ENCODE peak calls at places on chromosomes 7 and 10, in ten cellular contexts. One of them, this sample, is unnamed.
A peak's percentile ranks its signal among the peaks of the same experiment; 100 is the strongest.

GRCh38 chr7:46908770-46909169 is 673.1 kb downstream of the TNS3 start:
- DNase-seq in stomach: no peak
- DNase-seq in esophagus muscularis mucosa: no peak
- DNase-seq in GM12878: no peak
- DNase-seq in H1: no peak
- DNase-seq in HepG2: no peak
- DNase-seq in upper lobe of left lung: no peak
- DNase-seq in SK-N-SH: no peak
- DNase-seq in transverse colon: no peak
- DNase-seq in suprapubic skin: no peak
- DNase-seq in this sample: no peak

GRCh38 chr10:79384773-79385391 is 37.6 kb downstream of the PPIF start:
- DNase-seq in SK-N-SH: peak; percentile 18
- DNase-seq in stomach: no peak
- DNase-seq in GM12878: no peak
- DNase-seq in H1: no peak
- DNase-seq in transverse colon: no peak
- DNase-seq in upper lobe of left lung: no peak
- DNase-seq in esophagus muscularis mucosa: peak; percentile 68
- DNase-seq in suprapubic skin: no peak
- DNase-seq in HepG2: no peak
- DNase-seq in this sample: peak; percentile 57

GRCh38 chr7:157807510-157807909 is 470.7 kb downstream of the DNAJB6 start:
- DNase-seq in suprapubic skin: no peak
- DNase-seq in stomach: no peak
- DNase-seq in H1: peak; percentile 17
- DNase-seq in SK-N-SH: no peak
- DNase-seq in esophagus muscularis mucosa: no peak
- DNase-seq in HepG2: no peak
- DNase-seq in transverse colon: no peak
- DNase-seq in upper lobe of left lung: no peak
- DNase-seq in GM12878: no peak
- DNase-seq in this sample: no peak

GRCh38 chr7:157520249-157520648 is 183.4 kb downstream of the DNAJB6 start:
- DNase-seq in suprapubic skin: no peak
- DNase-seq in upper lobe of left lung: no peak
- DNase-seq in SK-N-SH: no peak
- DNase-seq in stomach: no peak
- DNase-seq in HepG2: no peak
- DNase-seq in GM12878: peak; percentile 23
- DNase-seq in transverse colon: no peak
- DNase-seq in esophagus muscularis mucosa: no peak
- DNase-seq in H1: no peak
- DNase-seq in this sample: peak; percentile 30

GRCh38 chr10:124721295-124722052 is 22.7 kb downstream of the FAM53B start:
- DNase-seq in stomach: no peak
- DNase-seq in suprapubic skin: peak; percentile 73
- DNase-seq in HepG2: no peak
- DNase-seq in esophagus muscularis mucosa: no peak
- DNase-seq in H1: no peak
- DNase-seq in transverse colon: peak; percentile 55
- DNase-seq in upper lobe of left lung: no peak
- DNase-seq in GM12878: no peak
- DNase-seq in SK-N-SH: no peak
- DNase-seq in this sample: peak; percentile 90

GRCh38 chr10:96118604-96119450 is 11.3 kb upstream of the ZNF518A start:
- DNase-seq in HepG2: peak; percentile 24
- DNase-seq in upper lobe of left lung: no peak
- DNase-seq in transverse colon: peak; percentile 33
- DNase-seq in H1: no peak
- DNase-seq in stomach: no peak
- DNase-seq in suprapubic skin: no peak
- DNase-seq in SK-N-SH: no peak
- DNase-seq in GM12878: no peak
- DNase-seq in esophagus muscularis mucosa: no peak
- DNase-seq in this sample: no peak

GRCh38 chr7:133255461-133255860 is 2.6 kb downstream of the EXOC4 start:
- DNase-seq in transverse colon: no peak
- DNase-seq in HepG2: no peak
- DNase-seq in SK-N-SH: no peak
- DNase-seq in GM12878: no peak
- DNase-seq in suprapubic skin: no peak
- DNase-seq in stomach: no peak
- DNase-seq in H1: no peak
- DNase-seq in upper lobe of left lung: no peak
- DNase-seq in esophagus muscularis mucosa: no peak
- DNase-seq in this sample: no peak

GRCh38 chr7:101236292-101236691 is 1.3 kb downstream of the CLDN15 start:
- DNase-seq in stomach: no peak
- DNase-seq in GM12878: no peak
- DNase-seq in esophagus muscularis mucosa: no peak
- DNase-seq in HepG2: no peak
- DNase-seq in H1: no peak
- DNase-seq in transverse colon: no peak
- DNase-seq in SK-N-SH: peak; percentile 17
- DNase-seq in suprapubic skin: no peak
- DNase-seq in upper lobe of left lung: peak; percentile 59
- DNase-seq in this sample: no peak

GRCh38 chr10:23368816-23369640 is 24.4 kb upstream of the C10orf67 start:
- DNase-seq in esophagus muscularis mucosa: no peak
- DNase-seq in upper lobe of left lung: no peak
- DNase-seq in H1: no peak
- DNase-seq in transverse colon: no peak
- DNase-seq in GM12878: peak; percentile 68
- DNase-seq in SK-N-SH: no peak
- DNase-seq in suprapubic skin: no peak
- DNase-seq in stomach: no peak
- DNase-seq in HepG2: no peak
- DNase-seq in this sample: no peak

GRCh38 chr7:21300692-21301091 is 127.2 kb upstream of the SP4 start:
- DNase-seq in GM12878: no peak
- DNase-seq in suprapubic skin: no peak
- DNase-seq in HepG2: peak; percentile 6
- DNase-seq in transverse colon: no peak
- DNase-seq in SK-N-SH: peak; percentile 32
- DNase-seq in H1: no peak
- DNase-seq in upper lobe of left lung: no peak
- DNase-seq in stomach: no peak
- DNase-seq in esophagus muscularis mucosa: no peak
- DNase-seq in this sample: no peak

GRCh38 chr10:80600251-80600650 is 62.5 kb downstream of the SH2D4B start:
- DNase-seq in transverse colon: no peak
- DNase-seq in upper lobe of left lung: no peak
- DNase-seq in GM12878: no peak
- DNase-seq in suprapubic skin: no peak
- DNase-seq in H1: no peak
- DNase-seq in HepG2: no peak
- DNase-seq in esophagus muscularis mucosa: no peak
- DNase-seq in stomach: no peak
- DNase-seq in SK-N-SH: no peak
- DNase-seq in this sample: peak; percentile 37

GRCh38 chr10:80598084-80598798 is 60.5 kb downstream of the SH2D4B start:
- DNase-seq in upper lobe of left lung: no peak
- DNase-seq in H1: no peak
- DNase-seq in esophagus muscularis mucosa: no peak
- DNase-seq in suprapubic skin: no peak
- DNase-seq in GM12878: peak; percentile 66
- DNase-seq in transverse colon: no peak
- DNase-seq in HepG2: no peak
- DNase-seq in stomach: no peak
- DNase-seq in SK-N-SH: no peak
- DNase-seq in this sample: peak; percentile 1

GRCh38 chr10:80599424-80599847 is 61.7 kb downstream of the SH2D4B start:
- DNase-seq in HepG2: peak; percentile 20
- DNase-seq in H1: peak; percentile 68
- DNase-seq in transverse colon: peak; percentile 30
- DNase-seq in stomach: no peak
- DNase-seq in suprapubic skin: no peak
- DNase-seq in esophagus muscularis mucosa: no peak
- DNase-seq in GM12878: peak; percentile 57
- DNase-seq in SK-N-SH: peak; percentile 58
- DNase-seq in upper lobe of left lung: no peak
- DNase-seq in this sample: peak; percentile 48

GRCh38 chr10:80596391-80597257 is 58.9 kb downstream of the SH2D4B start:
- DNase-seq in H1: no peak
- DNase-seq in suprapubic skin: no peak
- DNase-seq in GM12878: no peak
- DNase-seq in esophagus muscularis mucosa: no peak
- DNase-seq in SK-N-SH: peak; percentile 58
- DNase-seq in stomach: peak; percentile 29
- DNase-seq in upper lobe of left lung: no peak
- DNase-seq in HepG2: peak; percentile 42
- DNase-seq in transverse colon: peak; percentile 23
- DNase-seq in this sample: peak; percentile 55

DNA sequence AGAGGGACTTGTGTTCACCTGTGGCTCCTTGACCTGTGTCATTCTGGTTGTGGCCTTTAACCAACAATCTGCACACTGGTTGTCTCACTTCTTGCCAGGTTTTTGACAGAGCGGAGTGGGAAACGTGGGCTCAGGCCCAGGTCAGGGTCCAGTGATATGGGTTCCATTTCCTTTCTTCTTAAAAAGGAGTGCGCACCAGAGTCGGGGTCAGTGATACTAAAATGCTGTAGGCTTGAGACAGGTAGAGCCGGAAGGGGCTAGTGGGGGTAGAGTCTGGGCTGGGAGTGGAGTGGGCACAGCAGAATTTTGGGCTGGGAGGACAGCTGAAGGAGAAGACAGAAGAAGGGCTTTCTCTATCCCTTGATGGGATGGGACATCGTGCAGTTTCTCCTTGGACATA is 61.2 kb downstream of the SH2D4B start:
- DNase-seq in GM12878: no peak
- DNase-seq in esophagus muscularis mucosa: no peak
- DNase-seq in upper lobe of left lung: no peak
- DNase-seq in H1: no peak
- DNase-seq in stomach: no peak
- DNase-seq in SK-N-SH: no peak
- DNase-seq in suprapubic skin: no peak
- DNase-seq in HepG2: no peak
- DNase-seq in transverse colon: no peak
- DNase-seq in this sample: peak; percentile 22
- TF ChIP-seq EP300 in GM12878: no peak
- TF ChIP-seq EP300 in esophagus muscularis mucosa: no peak
- TF ChIP-seq EP300 in upper lobe of left lung: no peak
- TF ChIP-seq EP300 in H1: no peak
- TF ChIP-seq EP300 in stomach: no peak
- TF ChIP-seq EP300 in SK-N-SH: no peak
- TF ChIP-seq EP300 in suprapubic skin: no peak
- TF ChIP-seq EP300 in HepG2: no peak
- TF ChIP-seq EP300 in transverse colon: no peak
- TF ChIP-seq EP300 in this sample: no peak

DNA sequence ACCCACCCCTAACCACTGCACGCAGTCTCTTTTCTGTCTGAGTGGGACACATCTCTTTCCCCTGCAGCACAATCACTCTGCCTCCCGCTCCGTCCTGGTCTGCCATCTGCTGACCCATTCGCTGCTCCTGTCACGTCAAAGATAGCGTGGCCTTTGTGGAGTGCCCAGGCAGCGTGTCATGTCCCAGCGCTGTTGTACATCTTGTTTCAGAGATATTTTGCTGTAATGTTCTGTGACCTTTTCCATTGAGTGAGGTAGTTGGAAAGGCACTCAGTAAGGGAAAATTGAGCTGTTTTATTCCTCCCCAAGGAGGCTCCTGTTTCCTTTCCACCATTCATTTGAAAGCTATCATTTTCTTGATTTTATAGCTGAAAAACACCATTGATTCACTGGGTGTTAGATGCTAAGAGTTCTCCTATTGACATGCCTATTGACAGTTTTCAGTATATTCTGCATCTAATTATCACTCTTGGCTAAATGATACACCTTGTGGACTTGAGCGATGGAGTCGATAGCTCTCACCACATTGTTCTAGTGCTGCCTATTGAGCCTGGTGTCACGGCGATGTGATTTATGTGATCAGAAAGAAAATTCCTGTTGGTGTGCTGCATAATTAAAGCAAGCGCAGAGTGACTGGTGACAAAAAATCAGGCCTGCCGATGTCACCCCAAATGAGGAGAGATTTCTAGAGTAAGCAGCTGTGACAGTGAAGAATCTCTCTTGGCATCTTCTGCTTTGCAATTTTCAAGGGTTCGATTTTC is 372.6 kb downstream of the LRMDA start:
- DNase-seq in H1: no peak
- DNase-seq in HepG2: no peak
- DNase-seq in transverse colon: no peak
- DNase-seq in stomach: no peak
- DNase-seq in upper lobe of left lung: no peak
- DNase-seq in esophagus muscularis mucosa: peak; percentile 31
- DNase-seq in GM12878: no peak
- DNase-seq in SK-N-SH: no peak
- DNase-seq in suprapubic skin: no peak
- DNase-seq in this sample: no peak
- H3K4me3 ChIP-seq in H1: no peak overlapping the region
- H3K4me3 ChIP-seq in HepG2: no peak overlapping the region
- H3K4me3 ChIP-seq in transverse colon: no peak overlapping the region
- H3K4me3 ChIP-seq in stomach: no peak overlapping the region
- H3K4me3 ChIP-seq in upper lobe of left lung: no peak overlapping the region
- H3K4me3 ChIP-seq in esophagus muscularis mucosa: no peak overlapping the region
- H3K4me3 ChIP-seq in GM12878: no peak overlapping the region
- H3K4me3 ChIP-seq in SK-N-SH: no peak overlapping the region
- H3K4me3 ChIP-seq in suprapubic skin: no peak overlapping the region
- H3K4me3 ChIP-seq in this sample: no peak overlapping the region

DNA sequence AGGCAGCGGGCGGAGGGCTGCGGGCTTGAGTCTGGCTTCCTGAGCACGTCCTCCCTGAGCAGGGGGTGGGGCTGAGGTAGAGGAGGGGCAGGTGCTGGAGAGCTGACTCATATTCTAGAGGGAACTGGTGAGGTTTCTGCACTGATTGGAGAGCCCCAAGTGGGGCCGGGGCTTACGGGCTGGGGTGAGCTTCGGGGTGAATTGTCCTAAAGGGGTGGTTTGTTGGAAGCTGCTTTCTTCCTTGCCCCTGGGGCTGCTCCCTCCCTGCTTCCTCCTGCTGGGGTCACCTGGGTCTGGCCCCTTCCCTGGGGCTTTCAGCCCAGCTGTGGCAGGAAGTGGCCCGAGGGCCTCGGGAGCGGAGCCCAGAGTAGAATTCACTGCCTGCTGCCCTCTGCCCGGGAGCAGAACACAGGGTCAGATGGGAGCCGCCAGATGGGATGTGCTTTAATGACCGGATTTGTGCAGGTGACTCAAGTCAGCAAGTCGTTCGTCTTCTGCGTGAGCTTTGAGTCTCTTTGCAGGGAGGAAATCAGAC is 48.6 kb downstream of the FAM20C start:
- DNase-seq in HepG2: no peak
- DNase-seq in transverse colon: no peak
- DNase-seq in SK-N-SH: no peak
- DNase-seq in stomach: no peak
- DNase-seq in GM12878: no peak
- DNase-seq in suprapubic skin: no peak
- DNase-seq in H1: no peak
- DNase-seq in esophagus muscularis mucosa: no peak
- DNase-seq in upper lobe of left lung: peak; percentile 42
- DNase-seq in this sample: no peak
- TF ChIP-seq POLR2AphosphoS5 in HepG2: no peak
- TF ChIP-seq POLR2AphosphoS5 in transverse colon: no peak
- TF ChIP-seq POLR2AphosphoS5 in SK-N-SH: no peak
- TF ChIP-seq POLR2AphosphoS5 in stomach: no peak
- TF ChIP-seq POLR2AphosphoS5 in GM12878: no peak
- TF ChIP-seq POLR2AphosphoS5 in suprapubic skin: no peak
- TF ChIP-seq POLR2AphosphoS5 in H1: no peak
- TF ChIP-seq POLR2AphosphoS5 in esophagus muscularis mucosa: no peak
- TF ChIP-seq POLR2AphosphoS5 in upper lobe of left lung: no peak
- TF ChIP-seq POLR2AphosphoS5 in this sample: no peak

GRCh38 chr10:31134303-31134928 is 102.8 kb upstream of the ZNF438 start:
- DNase-seq in GM12878: peak; percentile 11
- DNase-seq in suprapubic skin: no peak
- DNase-seq in esophagus muscularis mucosa: no peak
- DNase-seq in stomach: no peak
- DNase-seq in SK-N-SH: no peak
- DNase-seq in upper lobe of left lung: no peak
- DNase-seq in H1: no peak
- DNase-seq in HepG2: peak; percentile 7
- DNase-seq in transverse colon: peak; percentile 19
- DNase-seq in this sample: no peak
- TF ChIP-seq EP300 in GM12878: no peak
- TF ChIP-seq EP300 in suprapubic skin: no peak
- TF ChIP-seq EP300 in esophagus muscularis mucosa: no peak
- TF ChIP-seq EP300 in stomach: no peak
- TF ChIP-seq EP300 in SK-N-SH: no peak
- TF ChIP-seq EP300 in upper lobe of left lung: peak; percentile 13
- TF ChIP-seq EP300 in H1: no peak
- TF ChIP-seq EP300 in HepG2: no peak
- TF ChIP-seq EP300 in transverse colon: no peak
- TF ChIP-seq EP300 in this sample: no peak

This sample was measured in sigmoid colon.